ENCODE peak calls at places on chromosomes 12 and 14, in ten cellular contexts. O is NCI-H1092, X is lower leg skin, T is cardiac muscle cell, U is NCI-H748 treated with DMSO at 0.1 percent for 48 hours, Z is NCI-H69, G is T-helper 9 cell, B is COR-L47, N is sigmoid colon, M is HL-60. F is an unnamed sample.

GRCh38 chr12:78914859-78915331 is 50.3 kb downstream of the SYT1 start:
- DNase-seq in O (no peak), X (no peak), T (no peak), U (no peak), Z (peak), G (no peak), B (no peak), N (no peak), M (no peak), F (no peak)

GRCh38 chr12:25771062-25771461 is 187.4 kb upstream of the RASSF8 start:
- DNase-seq in O (no peak), X (no peak), T (no peak), U (no peak), Z (no peak), G (no peak), B (no peak), N (no peak), M (peak), F (no peak)

GRCh38 chr12:67512061-67512460 is 136.5 kb upstream of the DYRK2 start:
- DNase-seq in O (no peak), X (no peak), T (no peak), U (no peak), Z (no peak), G (no peak), B (no peak), N (no peak), M (no peak), F (no peak)

GRCh38 chr12:52044284-52044983 is 6.8 kb upstream of the NR4A1 start:
- DNase-seq in O (no peak), X (no peak), T (no peak), U (no peak), Z (no peak), G (no peak), B (no peak), N (peak), M (no peak), F (no peak)

GRCh38 chr12:124085419-124085818 is 112.4 kb downstream of the ZNF664 start:
- DNase-seq in O (no peak), X (no peak), T (no peak), U (no peak), Z (no peak), G (no peak), B (no peak), N (no peak), M (no peak), F (no peak)

GRCh38 chr12:115866909-115867525 is 410.5 kb downstream of the MED13L start:
- DNase-seq in O (no peak), X (no peak), T (no peak), U (no peak), Z (no peak), G (no peak), B (no peak), N (no peak), M (no peak), F (no peak)

GRCh38 chr14:71497645-71498086 is 434.6 kb upstream of the RGS6 start:
- DNase-seq in O (peak), X (no peak), T (no peak), U (no peak), Z (peak), G (no peak), B (no peak), N (no peak), M (no peak), F (no peak)

GRCh38 chr14:71355324-71356201 is 448.3 kb downstream of the PCNX1 start:
- DNase-seq in O (no peak), X (peak), T (peak), U (no peak), Z (peak), G (no peak), B (no peak), N (peak), M (no peak), F (no peak)

GRCh38 chr14:48788771-48789170 is 797.4 kb downstream of the RPS29 start:
- DNase-seq in O (no peak), X (no peak), T (no peak), U (no peak), Z (no peak), G (no peak), B (no peak), N (no peak), M (no peak), F (no peak)

GRCh38 chr12:104653730-104654328 is 197.1 kb downstream of the CHST11 start:
- DNase-seq in O (no peak), X (no peak), T (no peak), U (no peak), Z (peak), G (no peak), B (no peak), N (no peak), M (no peak), F (no peak)

GRCh38 chr14:66405158-66405557 is 81.0 kb upstream of the CCDC196 start:
- DNase-seq in O (no peak), X (no peak), T (peak), U (no peak), Z (no peak), G (no peak), B (no peak), N (no peak), M (no peak), F (peak)

GRCh38 chr14:81392976-81393643 is 7.0 kb downstream of the STON2 start:
- DNase-seq in O (no peak), X (no peak), T (no peak), U (no peak), Z (no peak), G (no peak), B (no peak), N (no peak), M (no peak), F (no peak)

GRCh38 chr12:65594373-65594772 is 229.9 kb upstream of the HMGA2 start:
- DNase-seq in O (no peak), X (no peak), T (no peak), U (no peak), Z (no peak), G (no peak), B (no peak), N (no peak), M (no peak), F (no peak)

GRCh38 chr12:96743606-96744005 is 163.5 kb upstream of the NEDD1 start:
- DNase-seq in O (no peak), X (no peak), T (no peak), U (no peak), Z (no peak), G (no peak), B (no peak), N (no peak), M (no peak), F (no peak)

GRCh38 chr12:16165506-16165905 is 112.0 kb downstream of the SLC15A5 start:
- DNase-seq in O (peak), X (peak), T (peak), U (peak), Z (peak), G (no peak), B (peak), N (peak), M (peak), F (peak)